ENCODE peak calls at places on chromosomes 7 and 10, in five cellular contexts. Y, W, C, M and N are unnamed samples.

GRCh38 chr10:112991888-112992491 is 41.9 kb downstream of the TCF7L2 start:
- DNase-seq in M (no peak), W (no peak), Y (peak; percentile 43), C (no peak), N (no peak)

GRCh38 chr10:51397695-51398094 is 301.7 kb downstream of the CSTF2T start:
- DNase-seq in W (no peak), M (no peak), C (no peak), Y (no peak), N (no peak)

GRCh38 chr10:124403548-124403947 is 15.2 kb downstream of the OAT start:
- DNase-seq in C (peak; percentile 73), M (no peak), W (peak; percentile 71), Y (no peak), N (peak; percentile 94)

GRCh38 chr10:69449841-69450240 is 1.4 kb upstream of the TSPAN15 start:
- DNase-seq in Y (peak; percentile 71), C (peak; percentile 59), W (no peak), M (peak; percentile 49), N (peak; percentile 92)

GRCh38 chr7:6306471-6306870 is 34.0 kb upstream of the CYTH3 start:
- DNase-seq in M (no peak), Y (no peak), W (no peak), C (no peak), N (peak; percentile 98)

GRCh38 chr7:145030754-145031153 is 194.9 kb upstream of the TPK1 start:
- DNase-seq in W (no peak), M (no peak), C (no peak), Y (no peak), N (no peak)

GRCh38 chr10:31596765-31597164 is 277.7 kb downstream of the ZEB1 start:
- DNase-seq in W (peak; percentile 4), C (no peak), M (no peak), Y (no peak), N (no peak)

GRCh38 chr10:11610855-11611247 is 599 bp downstream of the USP6NL start:
- DNase-seq in Y (no peak), C (no peak), M (peak; percentile 29), W (no peak), N (peak; percentile 63)

GRCh38 chr10:31808258-31809218 is 120.1 kb downstream of the ARHGAP12 start:
- DNase-seq in M (peak; percentile 5), W (peak; percentile 51), C (peak; percentile 47), Y (no peak), N (peak; percentile 61)

GRCh38 chr7:70376561-70377031 is 755.3 kb upstream of the GALNT17 start:
- DNase-seq in M (no peak), W (no peak), C (no peak), Y (no peak), N (no peak)

GRCh38 chr7:30717181-30717580 is 34.8 kb upstream of the INMT start:
- DNase-seq in C (no peak), Y (no peak), W (no peak), M (no peak), N (peak; percentile 71)

GRCh38 chr7:135536160-135536559 is 21.6 kb upstream of the NUP205 start:
- DNase-seq in M (no peak), C (no peak), W (no peak), Y (no peak), N (no peak)

GRCh38 chr10:79066460-79067240 is 2.1 kb upstream of the ZMIZ1 start:
- DNase-seq in W (peak; percentile 43), Y (peak; percentile 62), C (no peak), M (peak; percentile 11), N (peak; percentile 73)